ENCODE peak calls at places on chromosomes 2 and 18, in four cellular contexts. N is activated T-helper 1 cell treated with Interleukin-2 at 50 U/mL for 16 hours, H is cardiac fibroblast, P is hepatic stellate cell. S is an unnamed sample.

GRCh38 chr18:3526421-3527354 is 76.7 kb downstream of the TGIF1 start:
- DNase-seq in N (no peak), P (no peak), H (peak), S (no peak)

GRCh38 chr2:1731512-1731962 is 12.8 kb downstream of the PXDN start:
- DNase-seq in P (peak), H (peak), N (no peak), S (no peak)

GRCh38 chr2:173979721-173980351 is 14.7 kb upstream of the SP3 start:
- DNase-seq in P (no peak), N (no peak), H (peak), S (no peak)

GRCh38 chr2:168456526-168457176 is 579 bp downstream of the CERS6 start:
- DNase-seq in H (peak), N (no peak), P (peak), S (no peak)

GRCh38 chr2:73982140-73982617 is 2.5 kb upstream of the TET3 start:
- DNase-seq in N (no peak), P (peak), H (peak), S (no peak)

GRCh38 chr2:100292022-100292580 is 30.2 kb downstream of the LONRF2 start:
- DNase-seq in H (peak), P (peak), N (no peak), S (no peak)

GRCh38 chr2:210363261-210363660 is 48.3 kb upstream of the MYL1 start:
- DNase-seq in H (no peak), N (no peak), P (no peak), S (no peak)

GRCh38 chr2:129062160-129062912 is 743.7 kb upstream of the HS6ST1 start:
- DNase-seq in P (no peak), N (no peak), H (no peak), S (no peak)

GRCh38 chr2:116510117-116510671 is 1304.3 kb upstream of the DDX18 start:
- DNase-seq in H (peak), N (no peak), P (no peak), S (peak)

GRCh38 chr2:67684991-67685390 is 287.9 kb downstream of the ETAA1 start:
- DNase-seq in P (no peak), N (no peak), H (no peak), S (no peak)